ENCODE peak calls at places on chromosomes 12 and 14, in five cellular contexts. H, X, C, E and N are unnamed samples. For H3K4me1, the result is how much of the 10 kb centered on the place peaks cover.

GRCh38 chr14:88129306-88130056 is 124.5 kb downstream of the GPR65 start:
- DNase-seq in X (no peak), E (peak), H (no peak), C (peak), N (peak)

GRCh38 chr12:42686514-42687172 is 97.1 kb upstream of the PRICKLE1 start:
- DNase-seq in H (no peak), E (no peak), X (no peak), C (no peak), N (no peak)

GRCh38 chr14:101732128-101732527 is 29.4 kb upstream of the PPP2R5C start:
- DNase-seq in H (no peak), X (peak), E (no peak), C (no peak), N (no peak)

GRCh38 chr12:77878901-77879300 is 48.2 kb downstream of the NAV3 start:
- DNase-seq in H (no peak), E (no peak), C (no peak), X (no peak), N (no peak)

GRCh38 chr12:33000016-33000415 is 103.4 kb upstream of the PKP2 start:
- DNase-seq in H (no peak), X (no peak), C (no peak), E (no peak), N (no peak)

GRCh38 chr12:67434653-67435375 is 165.7 kb downstream of the CAND1 start:
- DNase-seq in E (no peak), X (no peak), H (no peak), C (no peak), N (no peak)

GRCh38 chr12:132908145-132909029 is 21.0 kb upstream of the CHFR start:
- DNase-seq in H (peak), E (peak), X (peak), C (peak), N (peak)

GRCh38 chr12:30795660-30796507 is 41.1 kb upstream of the CAPRIN2 start:
- DNase-seq in H (no peak), X (peak), E (peak), C (peak), N (peak)

GRCh38 chr12:68977335-68977734 is 44.4 kb upstream of the CPM start:
- DNase-seq in X (no peak), E (no peak), C (no peak), H (no peak), N (no peak)

GRCh38 chr14:60645191-60645590 is 4.1 kb downstream of the SIX1 start:
- DNase-seq in H (no peak), X (no peak), C (no peak), E (no peak), N (no peak)

GRCh38 chr14:104280085-104280901 is 141.9 kb downstream of the KIF26A start:
- DNase-seq in E (no peak), X (peak), H (no peak), C (peak), N (no peak)

GRCh38 chr12:12770262-12770661 is 15.2 kb upstream of the APOLD1 start:
- DNase-seq in X (no peak), H (no peak), E (no peak), C (no peak), N (no peak)

GRCh38 chr12:90574676-90575075 is 380.3 kb downstream of the CCER1 start:
- DNase-seq in X (no peak), H (no peak), C (no peak), E (no peak), N (no peak)

GRCh38 chr14:60350366-60350720 is 101.3 kb downstream of the PPM1A start:
- DNase-seq in H (no peak), C (no peak), X (no peak), E (peak), N (no peak)

GRCh38 chr12:53232641-53233538 is 881 bp upstream of the RARG start:
- DNase-seq in C (peak), E (peak), H (no peak), X (no peak), N (peak)

GRCh38 chr12:28824849-28825248 is 324.2 kb upstream of the FAR2 start:
- DNase-seq in E (no peak), X (no peak), C (no peak), H (no peak), N (no peak)

GRCh38 chr14:99905121-99905520 is 111.9 kb downstream of the EML1 start:
- DNase-seq in X (no peak), H (no peak), E (no peak), C (no peak), N (no peak)
- TF ChIP-seq CTCF in X (no peak), H (no peak), E (no peak), C (no peak), N (no peak)

GRCh38 chr14:20661197-20661596 is 19.7 kb upstream of the OR6S1 start:
- DNase-seq in E (no peak), C (no peak), H (no peak), X (no peak), N (no peak)

GRCh38 chr14:20659813-20660395 is 18.4 kb upstream of the OR6S1 start:
- DNase-seq in H (no peak), X (no peak), E (no peak), C (no peak), N (no peak)

GRCh38 chr14:20667957-20668356 is 16.4 kb upstream of the RNASE4 start:
- DNase-seq in E (no peak), X (no peak), H (no peak), C (no peak), N (no peak)

GRCh38 chr14:20658246-20658645 is 16.8 kb upstream of the OR6S1 start:
- DNase-seq in X (no peak), H (no peak), C (no peak), E (no peak), N (no peak)

GRCh38 chr14:20662968-20663731 is 21.2 kb upstream of the RNASE4 start:
- DNase-seq in C (peak), E (peak), X (no peak), H (no peak), N (peak)
- H3K4me3 ChIP-seq in C (no peak), E (peak), X (peak), H (peak), N (no peak)

DNA sequence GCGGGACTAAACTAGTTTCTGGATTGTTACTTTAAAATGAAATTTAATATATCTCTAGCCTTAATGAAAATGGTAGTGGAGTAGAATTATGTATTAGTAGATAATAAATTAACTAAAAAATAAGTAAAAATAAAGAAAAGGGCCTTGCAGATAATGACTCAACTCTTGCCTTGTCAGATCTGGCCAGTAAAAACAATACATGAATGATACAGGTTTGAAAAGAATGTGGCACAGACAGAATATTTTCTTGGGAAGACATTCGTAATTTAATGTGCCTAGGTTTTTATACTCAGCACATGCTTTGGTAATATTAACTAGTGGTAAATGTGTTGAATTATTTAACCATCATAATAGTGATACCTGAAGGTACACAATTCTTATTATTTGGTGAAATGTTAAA is 28.3 kb downstream of the ATF7IP start:
- DNase-seq in H (no peak), X (no peak), C (no peak), E (no peak), N (no peak)
- H3K4me1 ChIP-seq in H (under half), X (half or more), C (under half), E (under half), N (under half)

GRCh38 chr14:21669284-21669683 is 4.3 kb downstream of the OR4E1 start:
- DNase-seq in E (no peak), H (no peak), X (no peak), C (no peak), N (no peak)

GRCh38 chr14:21671371-21671770 is 2.2 kb downstream of the OR4E1 start:
- DNase-seq in H (no peak), X (no peak), E (no peak), C (no peak), N (no peak)

GRCh38 chr14:21673718-21674117 is at the start of gene OR4E1:
- DNase-seq in X (no peak), C (no peak), E (no peak), H (no peak), N (no peak)

GRCh38 chr14:21672116-21672515 is 1.5 kb downstream of the OR4E1 start:
- DNase-seq in H (no peak), X (no peak), E (no peak), C (no peak), N (no peak)

DNA sequence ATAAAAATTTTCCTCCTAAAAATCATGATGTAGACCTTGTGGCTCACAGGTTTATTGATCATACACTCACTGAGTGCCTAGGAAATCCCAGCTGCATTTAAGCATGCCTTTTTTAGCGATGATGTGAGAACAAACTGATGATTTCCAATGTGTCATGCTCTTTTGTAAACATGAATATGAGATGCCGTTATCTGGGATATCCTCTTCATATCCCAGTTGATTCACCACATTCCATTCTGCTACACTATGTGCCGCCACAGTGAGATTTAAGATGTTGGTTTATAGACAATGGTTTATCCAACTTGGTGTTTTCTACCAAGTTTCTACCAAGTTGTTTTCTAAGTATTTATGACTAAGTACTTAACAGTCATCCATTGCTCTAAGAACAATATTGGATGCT is 5.2 kb downstream of the OR4E1 start:
- DNase-seq in E (no peak), X (no peak), H (no peak), C (no peak), N (no peak)
- TF ChIP-seq CTCF in E (no peak), X (no peak), H (no peak), C (no peak), N (no peak)

DNA sequence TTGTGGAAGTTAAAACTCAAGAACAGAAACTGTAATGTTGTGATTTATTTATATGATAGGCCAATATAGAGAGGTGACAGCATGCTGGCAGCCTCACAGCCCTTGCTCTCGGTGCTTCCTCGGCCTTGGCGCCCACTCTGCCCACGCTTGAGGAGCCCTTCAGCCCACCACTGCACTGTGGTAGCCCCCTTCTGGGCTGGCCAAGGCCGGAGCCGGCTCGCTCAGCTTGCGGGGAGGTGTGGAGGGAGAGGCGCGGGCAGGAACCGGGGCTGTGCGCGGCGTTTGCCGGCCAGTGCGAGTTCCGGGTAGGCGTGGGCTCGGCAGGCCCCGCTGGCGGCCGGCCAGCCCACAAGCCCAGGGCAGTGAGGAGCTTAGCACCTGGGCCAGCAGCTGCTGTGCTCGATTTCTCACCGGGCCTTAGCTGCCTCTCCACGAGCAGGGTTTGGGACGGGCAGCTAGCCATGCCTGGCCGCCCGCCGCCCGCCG is 65.8 kb upstream of the SLC8A3 start:
- DNase-seq in H (no peak), E (peak), C (peak), X (no peak), N (peak)
- H3K4me3 ChIP-seq in H (peak), E (peak), C (no peak), X (peak), N (no peak)